ENCODE peak calls at places on chromosomes 16 and 17, in seven cellular contexts. G, A, W, E, Z, O and V are unnamed samples.
A peak's percentile ranks its signal among the peaks of the same experiment; 100 is the strongest.

GRCh38 chr17:39261286-39261685 is 35.5 kb upstream of the STAC2 start:
- DNase-seq in A (no peak), W (no peak), G (no peak), O (no peak), E (no peak), Z (peak; percentile 19), V (peak; percentile 33)

GRCh38 chr16:80300876-80301275 is 239.9 kb upstream of the DYNLRB2 start:
- DNase-seq in A (no peak), W (no peak), Z (no peak), G (peak; percentile 11), E (no peak), O (no peak), V (no peak)

GRCh38 chr17:81386141-81386645 is 9.1 kb upstream of the BAHCC1 start:
- DNase-seq in G (no peak), E (no peak), Z (no peak), O (no peak), W (no peak), A (no peak), V (no peak)

GRCh38 chr17:33017366-33017765 is 25.7 kb downstream of the SPACA3 start:
- DNase-seq in W (no peak), E (no peak), G (no peak), Z (no peak), A (no peak), O (no peak), V (no peak)

GRCh38 chr17:40026816-40027613 is 11.8 kb downstream of the CSF3 start:
- DNase-seq in E (peak; percentile 47), W (peak; percentile 74), G (peak; percentile 76), A (peak; percentile 83), O (peak; percentile 89), Z (peak; percentile 74), V (peak; percentile 92)

GRCh38 chr16:2926660-2927646 is 15.2 kb downstream of the FLYWCH1 start:
- DNase-seq in A (peak; percentile 90), Z (peak; percentile 94), G (peak; percentile 78), O (peak; percentile 93), W (peak; percentile 89), E (no peak), V (peak; percentile 85)

GRCh38 chr16:31458073-31458834 is 1.0 kb upstream of the ARMC5 start:
- DNase-seq in E (no peak), O (peak; percentile 67), Z (peak; percentile 28), W (peak; percentile 81), A (no peak), G (peak; percentile 61), V (peak; percentile 46)

GRCh38 chr17:1005361-1005946 is 8.5 kb downstream of the TIMM22 start:
- DNase-seq in O (peak; percentile 63), W (no peak), Z (peak; percentile 72), A (no peak), E (no peak), G (no peak), V (no peak)

GRCh38 chr17:8222380-8222629 is 11.9 kb upstream of the AURKB start:
- DNase-seq in W (no peak), A (no peak), E (peak; percentile 98), G (no peak), Z (no peak), O (no peak), V (no peak)

GRCh38 chr17:41308251-41308917 is 725 bp downstream of the KRTAP16-1 start:
- DNase-seq in Z (no peak), A (no peak), E (no peak), O (no peak), G (peak; percentile 34), W (peak; percentile 96), V (no peak)

GRCh38 chr16:29734826-29735225 is 11.0 kb downstream of the C16orf54 start:
- DNase-seq in Z (no peak), O (no peak), G (no peak), A (no peak), E (no peak), W (no peak), V (no peak)

GRCh38 chr16:29738514-29738913 is 7.3 kb downstream of the C16orf54 start:
- DNase-seq in O (peak; percentile 63), Z (no peak), E (no peak), A (no peak), G (no peak), W (peak; percentile 74), V (no peak)

GRCh38 chr16:29736764-29737163 is 9.0 kb downstream of the C16orf54 start:
- DNase-seq in Z (no peak), W (no peak), O (peak; percentile 60), E (no peak), G (no peak), A (no peak), V (no peak)

GRCh38 chr16:29737713-29738112 is 8.1 kb downstream of the C16orf54 start:
- DNase-seq in A (no peak), Z (no peak), O (peak; percentile 39), W (no peak), G (no peak), E (no peak), V (no peak)

GRCh38 chr16:29736112-29736511 is 9.7 kb downstream of the C16orf54 start:
- DNase-seq in W (no peak), O (no peak), E (no peak), Z (no peak), G (no peak), A (no peak), V (peak; percentile 18)
- TF ChIP-seq CTCF in W (no peak), O (no peak), E (no peak), Z (no peak), G (no peak), A (no peak), V (peak; percentile 41)

DNA sequence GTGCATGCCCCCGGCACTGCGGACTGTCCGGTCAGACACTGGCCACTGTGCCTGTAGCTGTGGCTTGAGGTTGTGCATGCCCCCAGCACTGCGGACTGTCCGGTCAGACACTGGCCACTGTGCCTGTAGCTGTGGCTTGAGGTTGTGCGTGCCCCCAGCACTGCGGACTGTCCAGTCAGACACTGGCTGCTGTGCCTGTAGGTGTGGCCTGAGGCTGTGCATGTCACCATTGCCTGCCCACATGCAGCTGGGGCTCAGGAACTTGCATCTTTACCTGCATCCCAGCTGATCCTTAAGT is 5.2 kb downstream of the MTHFSD start:
- DNase-seq in W (no peak), A (no peak), O (no peak), E (no peak), Z (no peak), G (no peak), V (no peak)
- H3K36me3 ChIP-seq in W (no peaks in the 10 kb centered on the region), A (no peaks in the 10 kb centered on the region), O (peaks cover 5% of the 10 kb centered on the region), E (peaks cover 8% of the 10 kb centered on the region), Z (peaks cover 12% of the 10 kb centered on the region), G (peaks cover 9% of the 10 kb centered on the region), V (no peaks in the 10 kb centered on the region)

GRCh38 chr16:66711581-66711980 is 15.0 kb upstream of the CMTM4 start:
- DNase-seq in W (no peak), G (no peak), A (no peak), O (no peak), Z (no peak), E (no peak), V (no peak)
- H3K27ac ChIP-seq in W (no peak overlapping the region), G (no peak overlapping the region), A (no peak overlapping the region), O (no peak overlapping the region), Z (no peak overlapping the region), E (no peak overlapping the region), V (no peak overlapping the region)

DNA sequence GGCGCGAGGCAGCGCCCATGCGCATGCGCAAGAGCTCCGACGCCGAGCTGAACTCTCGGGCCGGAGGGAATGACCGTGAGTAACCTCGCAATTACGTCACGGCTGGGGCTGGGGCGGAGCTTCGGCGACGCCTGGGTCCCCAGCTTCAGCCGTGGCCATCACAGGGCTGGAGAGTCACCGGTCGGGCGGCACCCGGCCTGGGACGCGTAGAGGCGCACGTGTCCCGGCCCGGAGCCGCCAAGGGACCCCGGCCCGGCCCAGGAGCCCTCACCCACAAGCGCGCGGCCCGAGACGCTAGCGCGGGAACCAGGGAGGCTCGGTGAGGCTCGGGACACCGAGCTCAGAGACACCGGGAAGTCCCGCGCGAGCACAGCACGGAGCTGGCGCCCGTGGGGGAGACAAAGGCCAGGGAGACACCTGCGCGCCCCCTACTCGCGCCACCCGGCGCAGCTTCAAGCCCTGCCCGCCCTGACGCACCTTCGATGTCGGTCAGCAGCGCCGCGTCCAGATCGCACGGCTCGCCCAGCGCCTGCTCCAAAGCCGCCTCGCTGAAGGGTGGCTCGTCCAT is 452 bp downstream of the SREBF1 start:
- DNase-seq in G (peak; percentile 93), O (peak; percentile 99), E (peak; percentile 87), W (peak; percentile 97), A (peak; percentile 100), Z (peak; percentile 97), V (peak; percentile 97)
- TF ChIP-seq CTCF in G (no peak), O (no peak), E (no peak), W (no peak), A (no peak), Z (no peak), V (no peak)

GRCh38 chr17:28723159-28723835 is 2.7 kb downstream of the TLCD1 start:
- DNase-seq in O (no peak), E (no peak), A (no peak), Z (no peak), W (no peak), G (no peak), V (no peak)
- H3K36me3 ChIP-seq in O (peaks cover 12% of the 10 kb centered on the region), E (peaks cover 30% of the 10 kb centered on the region), A (peaks cover 43% of the 10 kb centered on the region), Z (peaks cover 50% of the 10 kb centered on the region), W (peaks cover 16% of the 10 kb centered on the region), G (peaks cover 28% of the 10 kb centered on the region), V (peaks cover 61% of the 10 kb centered on the region)

DNA sequence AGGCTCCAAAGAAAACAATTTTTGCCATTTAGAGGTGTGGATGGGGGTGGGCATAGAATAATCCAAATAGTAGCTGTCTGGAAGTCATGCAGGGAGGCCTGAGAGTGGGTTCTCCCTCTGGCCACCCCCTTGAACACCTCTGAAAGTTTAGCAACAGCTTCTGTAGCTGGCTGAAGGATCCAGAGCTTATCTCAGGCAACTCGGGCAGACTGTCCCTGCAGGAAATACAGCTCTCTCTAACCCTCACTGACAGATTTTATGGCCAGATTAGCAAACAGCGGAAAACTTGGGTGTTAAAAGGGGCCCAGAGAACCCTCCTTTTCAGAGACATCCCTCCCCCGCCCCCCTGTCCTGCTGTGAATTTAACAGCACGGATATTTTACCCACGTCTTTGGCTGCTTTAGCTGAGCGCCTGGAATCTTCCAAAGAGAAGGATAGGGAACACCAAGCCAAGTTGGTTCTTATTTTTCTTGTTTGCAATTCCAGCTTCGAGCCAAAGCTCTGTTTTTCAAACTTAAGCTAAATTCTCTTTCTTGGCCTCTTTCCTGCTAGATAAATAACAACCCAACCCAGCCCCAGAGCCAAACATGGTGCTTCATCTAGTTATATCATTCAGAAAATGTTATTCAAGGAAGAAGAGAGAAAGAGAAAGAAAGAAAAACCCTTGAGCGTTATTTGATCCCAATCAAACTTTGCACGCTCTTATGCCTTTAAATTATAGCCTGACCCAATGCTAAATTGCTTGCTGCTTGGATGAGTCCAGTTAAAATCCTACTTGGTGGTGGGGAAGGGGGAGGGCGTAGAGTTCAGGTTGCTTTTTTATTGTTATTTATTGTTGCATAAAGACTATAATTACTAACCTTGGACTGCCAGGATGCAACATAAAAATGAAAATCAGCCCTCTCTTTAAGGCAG is 2.3 kb upstream of the HOXB2 start:
- DNase-seq in O (peak; percentile 61), E (no peak), A (no peak), Z (peak; percentile 95), G (peak; percentile 37), W (no peak), V (peak; percentile 46)
- H3K27ac ChIP-seq in O (peak overlapping the region; percentile 87), E (peak overlapping the region; percentile 98), A (no peak overlapping the region), Z (peak overlapping the region; percentile 95), G (no peak overlapping the region), W (no peak overlapping the region), V (no peak overlapping the region)

GRCh38 chr17:50111687-50112655 is 16.8 kb downstream of the PDK2 start:
- DNase-seq in W (no peak), A (no peak), G (no peak), Z (no peak), O (no peak), E (no peak), V (peak; percentile 87)
- TF ChIP-seq CTCF in W (no peak), A (no peak), G (no peak), Z (no peak), O (no peak), E (no peak), V (peak; percentile 29)